ENCODE peak calls at places on chromosomes 7 and 10, in nine cellular contexts. One of them, this sample, is unnamed.

GRCh38 chr7:117837841-117838240 is 35.4 kb downstream of the CTTNBP2 start:
- DNase-seq in CD8-positive, alpha-beta T cell: no peak
- DNase-seq in GM06990: no peak
- DNase-seq in HL-60: no peak
- DNase-seq in HCT116: no peak
- DNase-seq in testis: no peak
- DNase-seq in CD4-positive, alpha-beta T cell: no peak
- DNase-seq in foreskin fibroblast: no peak
- DNase-seq in mesothelial cell of epicardium: no peak
- DNase-seq in this sample: no peak

GRCh38 chr10:11355625-11356024 is 255.8 kb downstream of the USP6NL start:
- DNase-seq in foreskin fibroblast: peak
- DNase-seq in mesothelial cell of epicardium: no peak
- DNase-seq in CD8-positive, alpha-beta T cell: no peak
- DNase-seq in GM06990: no peak
- DNase-seq in HL-60: no peak
- DNase-seq in HCT116: no peak
- DNase-seq in testis: peak
- DNase-seq in CD4-positive, alpha-beta T cell: no peak
- DNase-seq in this sample: no peak

GRCh38 chr10:101241840-101242707 is 12.8 kb upstream of the LBX1 start:
- DNase-seq in HL-60: no peak
- DNase-seq in foreskin fibroblast: no peak
- DNase-seq in HCT116: no peak
- DNase-seq in CD4-positive, alpha-beta T cell: no peak
- DNase-seq in CD8-positive, alpha-beta T cell: no peak
- DNase-seq in mesothelial cell of epicardium: no peak
- DNase-seq in GM06990: no peak
- DNase-seq in testis: no peak
- DNase-seq in this sample: no peak

GRCh38 chr10:23310443-23310842 is 34.2 kb downstream of the C10orf67 start:
- DNase-seq in foreskin fibroblast: no peak
- DNase-seq in testis: no peak
- DNase-seq in HCT116: no peak
- DNase-seq in CD4-positive, alpha-beta T cell: no peak
- DNase-seq in GM06990: no peak
- DNase-seq in mesothelial cell of epicardium: no peak
- DNase-seq in HL-60: no peak
- DNase-seq in CD8-positive, alpha-beta T cell: no peak
- DNase-seq in this sample: no peak

GRCh38 chr10:12716042-12716441 is 285.5 kb downstream of the CCDC3 start:
- DNase-seq in testis: no peak
- DNase-seq in GM06990: no peak
- DNase-seq in HL-60: no peak
- DNase-seq in CD4-positive, alpha-beta T cell: no peak
- DNase-seq in CD8-positive, alpha-beta T cell: no peak
- DNase-seq in foreskin fibroblast: no peak
- DNase-seq in mesothelial cell of epicardium: no peak
- DNase-seq in HCT116: no peak
- DNase-seq in this sample: no peak

GRCh38 chr10:86899128-86899527 is 58.3 kb downstream of the MMRN2 start:
- DNase-seq in mesothelial cell of epicardium: no peak
- DNase-seq in HL-60: no peak
- DNase-seq in CD4-positive, alpha-beta T cell: no peak
- DNase-seq in testis: no peak
- DNase-seq in foreskin fibroblast: no peak
- DNase-seq in HCT116: no peak
- DNase-seq in CD8-positive, alpha-beta T cell: no peak
- DNase-seq in GM06990: no peak
- DNase-seq in this sample: no peak

GRCh38 chr10:55237462-55237861 is 436.4 kb upstream of the PCDH15 start:
- DNase-seq in testis: no peak
- DNase-seq in HL-60: no peak
- DNase-seq in mesothelial cell of epicardium: no peak
- DNase-seq in CD8-positive, alpha-beta T cell: no peak
- DNase-seq in foreskin fibroblast: no peak
- DNase-seq in HCT116: no peak
- DNase-seq in CD4-positive, alpha-beta T cell: no peak
- DNase-seq in GM06990: no peak
- DNase-seq in this sample: no peak

GRCh38 chr7:99499713-99500636 is at the start of gene ZNF394:
- DNase-seq in testis: peak
- DNase-seq in mesothelial cell of epicardium: peak
- DNase-seq in CD8-positive, alpha-beta T cell: peak
- DNase-seq in CD4-positive, alpha-beta T cell: peak
- DNase-seq in GM06990: peak
- DNase-seq in HL-60: peak
- DNase-seq in foreskin fibroblast: peak
- DNase-seq in HCT116: peak
- DNase-seq in this sample: peak

GRCh38 chr7:67551027-67551426 is 554.4 kb downstream of the TYW1 start:
- DNase-seq in CD4-positive, alpha-beta T cell: no peak
- DNase-seq in foreskin fibroblast: no peak
- DNase-seq in testis: no peak
- DNase-seq in mesothelial cell of epicardium: no peak
- DNase-seq in CD8-positive, alpha-beta T cell: no peak
- DNase-seq in HL-60: no peak
- DNase-seq in GM06990: no peak
- DNase-seq in HCT116: no peak
- DNase-seq in this sample: no peak

GRCh38 chr7:39720586-39720985 is 97.2 kb downstream of the RALA start:
- DNase-seq in mesothelial cell of epicardium: no peak
- DNase-seq in CD8-positive, alpha-beta T cell: no peak
- DNase-seq in HL-60: no peak
- DNase-seq in foreskin fibroblast: no peak
- DNase-seq in GM06990: no peak
- DNase-seq in testis: no peak
- DNase-seq in CD4-positive, alpha-beta T cell: no peak
- DNase-seq in HCT116: no peak
- DNase-seq in this sample: no peak

GRCh38 chr7:94301024-94301588 is 93.6 kb upstream of the COL1A2 start:
- DNase-seq in testis: peak
- DNase-seq in HCT116: peak
- DNase-seq in GM06990: no peak
- DNase-seq in HL-60: no peak
- DNase-seq in foreskin fibroblast: peak
- DNase-seq in mesothelial cell of epicardium: peak
- DNase-seq in CD8-positive, alpha-beta T cell: no peak
- DNase-seq in CD4-positive, alpha-beta T cell: no peak
- DNase-seq in this sample: no peak

GRCh38 chr7:85392789-85393188 is 205.9 kb upstream of the SEMA3D start:
- DNase-seq in CD4-positive, alpha-beta T cell: no peak
- DNase-seq in mesothelial cell of epicardium: no peak
- DNase-seq in CD8-positive, alpha-beta T cell: no peak
- DNase-seq in GM06990: no peak
- DNase-seq in HCT116: no peak
- DNase-seq in testis: no peak
- DNase-seq in HL-60: no peak
- DNase-seq in foreskin fibroblast: no peak
- DNase-seq in this sample: no peak

GRCh38 chr10:74485283-74485682 is 334.3 kb downstream of the ADK start:
- DNase-seq in testis: no peak
- DNase-seq in GM06990: no peak
- DNase-seq in foreskin fibroblast: no peak
- DNase-seq in mesothelial cell of epicardium: no peak
- DNase-seq in CD8-positive, alpha-beta T cell: no peak
- DNase-seq in HL-60: no peak
- DNase-seq in CD4-positive, alpha-beta T cell: no peak
- DNase-seq in HCT116: no peak
- DNase-seq in this sample: no peak

GRCh38 chr10:48398261-48398660 is 91.8 kb downstream of the MAPK8 start:
- DNase-seq in CD4-positive, alpha-beta T cell: no peak
- DNase-seq in foreskin fibroblast: no peak
- DNase-seq in mesothelial cell of epicardium: no peak
- DNase-seq in GM06990: no peak
- DNase-seq in testis: no peak
- DNase-seq in HCT116: no peak
- DNase-seq in HL-60: no peak
- DNase-seq in CD8-positive, alpha-beta T cell: no peak
- DNase-seq in this sample: no peak

GRCh38 chr10:30818010-30818660 is 188.6 kb upstream of the LYZL2 start:
- DNase-seq in foreskin fibroblast: peak
- DNase-seq in HL-60: peak
- DNase-seq in testis: no peak
- DNase-seq in CD8-positive, alpha-beta T cell: no peak
- DNase-seq in CD4-positive, alpha-beta T cell: no peak
- DNase-seq in mesothelial cell of epicardium: no peak
- DNase-seq in HCT116: no peak
- DNase-seq in GM06990: peak
- DNase-seq in this sample: no peak

GRCh38 chr10:23540401-23540800 is 101.5 kb downstream of the OTUD1 start:
- DNase-seq in HL-60: peak
- DNase-seq in CD4-positive, alpha-beta T cell: no peak
- DNase-seq in CD8-positive, alpha-beta T cell: no peak
- DNase-seq in testis: no peak
- DNase-seq in mesothelial cell of epicardium: no peak
- DNase-seq in HCT116: no peak
- DNase-seq in foreskin fibroblast: no peak
- DNase-seq in GM06990: no peak
- DNase-seq in this sample: no peak

GRCh38 chr10:70007116-70007820 is 45.4 kb upstream of the MACROH2A2 start:
- DNase-seq in HL-60: no peak
- DNase-seq in mesothelial cell of epicardium: no peak
- DNase-seq in CD4-positive, alpha-beta T cell: no peak
- DNase-seq in GM06990: no peak
- DNase-seq in CD8-positive, alpha-beta T cell: no peak
- DNase-seq in foreskin fibroblast: no peak
- DNase-seq in HCT116: no peak
- DNase-seq in testis: no peak
- DNase-seq in this sample: no peak

GRCh38 chr7:112103246-112103645 is 103.0 kb downstream of the DOCK4 start:
- DNase-seq in mesothelial cell of epicardium: no peak
- DNase-seq in foreskin fibroblast: peak
- DNase-seq in testis: no peak
- DNase-seq in HCT116: no peak
- DNase-seq in GM06990: no peak
- DNase-seq in HL-60: peak
- DNase-seq in CD4-positive, alpha-beta T cell: no peak
- DNase-seq in CD8-positive, alpha-beta T cell: no peak
- DNase-seq in this sample: no peak

GRCh38 chr7:30727061-30727945 is 24.6 kb upstream of the INMT start:
- DNase-seq in testis: no peak
- DNase-seq in mesothelial cell of epicardium: no peak
- DNase-seq in CD8-positive, alpha-beta T cell: peak
- DNase-seq in HCT116: no peak
- DNase-seq in GM06990: no peak
- DNase-seq in foreskin fibroblast: peak
- DNase-seq in CD4-positive, alpha-beta T cell: peak
- DNase-seq in HL-60: peak
- DNase-seq in this sample: peak

DNA sequence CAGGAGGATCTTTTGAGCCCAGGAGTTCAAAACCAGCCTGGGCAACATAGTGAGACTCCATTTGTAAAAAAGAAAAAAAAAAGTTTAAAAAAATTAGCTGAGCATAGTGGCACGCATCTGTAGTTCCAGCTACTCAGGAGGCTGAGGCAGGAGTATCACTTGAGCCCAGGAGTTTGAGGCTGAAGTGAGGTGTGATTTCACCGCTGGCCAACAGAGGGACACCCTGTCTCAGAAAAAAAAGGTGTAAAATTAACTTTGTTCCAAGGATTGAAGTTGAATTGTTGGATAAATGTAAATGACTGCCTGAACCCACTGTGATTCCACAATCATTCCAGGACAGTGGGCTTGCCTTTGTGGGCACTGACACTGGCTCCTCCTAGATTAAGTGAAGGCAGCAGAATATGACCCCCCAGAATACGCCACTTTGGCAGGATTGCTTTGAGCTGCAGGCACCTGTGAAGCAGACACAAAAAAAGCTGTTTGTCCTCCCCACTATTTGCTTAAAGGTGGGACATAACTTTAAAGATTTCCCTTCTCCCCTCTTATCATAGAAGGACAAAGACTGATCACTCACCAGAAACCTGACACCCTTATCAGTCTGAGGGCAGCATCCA is 57.2 kb upstream of the FOXI2 start:
- DNase-seq in GM06990: no peak
- DNase-seq in CD8-positive, alpha-beta T cell: no peak
- DNase-seq in HL-60: no peak
- DNase-seq in mesothelial cell of epicardium: no peak
- DNase-seq in testis: no peak
- DNase-seq in CD4-positive, alpha-beta T cell: no peak
- DNase-seq in HCT116: peak
- DNase-seq in foreskin fibroblast: no peak
- DNase-seq in this sample: no peak
- TF ChIP-seq CTCF in GM06990: peak
- TF ChIP-seq CTCF in CD8-positive, alpha-beta T cell: no peak
- TF ChIP-seq CTCF in HL-60: no peak
- TF ChIP-seq CTCF in mesothelial cell of epicardium: peak
- TF ChIP-seq CTCF in testis: peak
- TF ChIP-seq CTCF in CD4-positive, alpha-beta T cell: no peak
- TF ChIP-seq CTCF in HCT116: peak
- TF ChIP-seq CTCF in foreskin fibroblast: no peak
- TF ChIP-seq CTCF in this sample: no peak

GRCh38 chr7:46678421-46678820 is 757.3 kb upstream of the IGFBP3 start:
- DNase-seq in HL-60: no peak
- DNase-seq in foreskin fibroblast: no peak
- DNase-seq in CD8-positive, alpha-beta T cell: no peak
- DNase-seq in GM06990: no peak
- DNase-seq in CD4-positive, alpha-beta T cell: no peak
- DNase-seq in HCT116: no peak
- DNase-seq in testis: no peak
- DNase-seq in mesothelial cell of epicardium: no peak
- DNase-seq in this sample: no peak
- TF ChIP-seq CTCF in HL-60: no peak
- TF ChIP-seq CTCF in foreskin fibroblast: no peak
- TF ChIP-seq CTCF in CD8-positive, alpha-beta T cell: no peak
- TF ChIP-seq CTCF in GM06990: no peak
- TF ChIP-seq CTCF in CD4-positive, alpha-beta T cell: no peak
- TF ChIP-seq CTCF in HCT116: no peak
- TF ChIP-seq CTCF in testis: no peak
- TF ChIP-seq CTCF in mesothelial cell of epicardium: no peak
- TF ChIP-seq CTCF in this sample: no peak

GRCh38 chr7:38330861-38331709 is 57.6 kb upstream of the TARP start:
- DNase-seq in HCT116: no peak
- DNase-seq in CD4-positive, alpha-beta T cell: no peak
- DNase-seq in HL-60: peak
- DNase-seq in mesothelial cell of epicardium: no peak
- DNase-seq in CD8-positive, alpha-beta T cell: no peak
- DNase-seq in foreskin fibroblast: no peak
- DNase-seq in GM06990: no peak
- DNase-seq in testis: no peak
- DNase-seq in this sample: peak
- TF ChIP-seq CTCF in HCT116: peak
- TF ChIP-seq CTCF in CD4-positive, alpha-beta T cell: no peak
- TF ChIP-seq CTCF in HL-60: no peak
- TF ChIP-seq CTCF in mesothelial cell of epicardium: no peak
- TF ChIP-seq CTCF in CD8-positive, alpha-beta T cell: peak
- TF ChIP-seq CTCF in foreskin fibroblast: no peak
- TF ChIP-seq CTCF in GM06990: peak
- TF ChIP-seq CTCF in testis: no peak
- TF ChIP-seq CTCF in this sample: peak

DNA sequence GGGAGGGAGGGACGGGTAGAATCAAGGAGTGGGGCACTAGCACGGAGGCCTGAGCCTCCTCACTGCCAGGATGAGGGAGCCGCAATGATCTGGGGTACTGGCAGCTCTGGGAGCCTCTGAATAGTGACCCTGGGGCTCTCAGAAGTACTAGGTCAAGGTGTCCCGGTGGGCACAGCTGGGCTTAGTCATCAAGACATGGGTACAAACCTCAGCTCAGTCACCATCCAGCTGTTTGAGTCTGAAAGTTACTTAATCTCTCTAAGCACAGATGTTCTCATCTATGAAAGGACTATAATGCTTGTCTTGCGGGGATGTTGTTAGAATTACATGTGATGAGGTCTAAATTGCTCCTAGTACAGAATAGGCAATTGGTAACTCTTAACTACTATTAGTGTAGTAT is 276.8 kb downstream of the KCNMA1 start:
- DNase-seq in CD8-positive, alpha-beta T cell: no peak
- DNase-seq in GM06990: no peak
- DNase-seq in testis: no peak
- DNase-seq in HCT116: no peak
- DNase-seq in CD4-positive, alpha-beta T cell: no peak
- DNase-seq in foreskin fibroblast: peak
- DNase-seq in HL-60: no peak
- DNase-seq in mesothelial cell of epicardium: no peak
- DNase-seq in this sample: no peak
- TF ChIP-seq CTCF in CD8-positive, alpha-beta T cell: no peak
- TF ChIP-seq CTCF in GM06990: no peak
- TF ChIP-seq CTCF in testis: no peak
- TF ChIP-seq CTCF in HCT116: no peak
- TF ChIP-seq CTCF in CD4-positive, alpha-beta T cell: no peak
- TF ChIP-seq CTCF in foreskin fibroblast: no peak
- TF ChIP-seq CTCF in HL-60: no peak
- TF ChIP-seq CTCF in mesothelial cell of epicardium: no peak
- TF ChIP-seq CTCF in this sample: no peak

This sample was measured in natural killer cell.